ENCODE peak calls at places on chromosomes 13 and 19, in five cellular contexts. V is Kasumi-1; Q is activated T-cell treated with anti-CD3 and anti-CD28 coated beads, Interleukin-2, amount 50 U/mL, for 72 hours; O is adipocyte; Y is stimulated activated CD4-positive, alpha-beta T cell treated with anti-CD3 and anti-CD28 coated beads, TNF-alpha, amount 100 ng/mL, for 24 hours. L is an unnamed sample.

GRCh38 chr19:29247912-29248311 is 35.0 kb upstream of the UQCRFS1 start:
- DNase-seq in Q (no peak), O (peak), V (no peak), Y (no peak), L (no peak)

GRCh38 chr19:51166846-51167490 is 24.9 kb downstream of the SIGLEC7 start:
- DNase-seq in O (no peak), Y (no peak), Q (peak), V (peak), L (no peak)

GRCh38 chr13:51895906-51896888 is 34.4 kb downstream of the CCDC70 start:
- DNase-seq in O (peak), Y (peak), Q (peak), V (peak), L (peak)

GRCh38 chr19:588758-589692 is 656 bp upstream of the HCN2 start:
- DNase-seq in O (peak), Q (no peak), V (no peak), Y (no peak), L (no peak)

GRCh38 chr13:48334534-48335127 is 31.1 kb downstream of the RB1 start:
- DNase-seq in V (peak), Q (no peak), O (peak), Y (no peak), L (peak)

GRCh38 chr19:54532528-54532927 is 29.9 kb downstream of the LAIR2 start:
- DNase-seq in O (no peak), V (no peak), Q (peak), Y (no peak), L (no peak)

GRCh38 chr13:36432106-36432544 is at the start of gene CCNA1:
- DNase-seq in V (no peak), O (peak), Q (peak), Y (peak), L (peak)

GRCh38 chr13:30908416-30908980 is 2.4 kb downstream of the MEDAG start:
- DNase-seq in V (no peak), Y (no peak), O (peak), Q (no peak), L (peak)

GRCh38 chr19:53165691-53166091 is 6.8 kb upstream of the ZNF347 start:
- DNase-seq in Q (no peak), Y (no peak), V (no peak), O (no peak), L (no peak)

L was measured in fibroblast of mammary gland.